ENCODE peak calls at places on chromosomes 4 and X, in four cellular contexts. L is HTR-8/SVneo, D is coronary artery, Z is Calu3. C is an unnamed sample.

GRCh38 chr4:128311659-128312392 is 24.2 kb upstream of the PGRMC2 start:
- DNase-seq in L (no peak), D (no peak), Z (peak), C (no peak)

GRCh38 chr4:54587107-54587506 is 70.7 kb upstream of the KIT start:
- DNase-seq in L (no peak), D (no peak), Z (no peak), C (no peak)

GRCh38 chr4:15963568-15963967 is 593 bp upstream of the FGFBP2 start:
- DNase-seq in L (no peak), D (no peak), Z (no peak), C (no peak)

GRCh38 chrX:56978172-56978571 is 17.2 kb downstream of the SPIN3 start:
- DNase-seq in L (peak), D (no peak), Z (peak), C (no peak)

GRCh38 chr4:114927881-114928280 is 185.5 kb downstream of the NDST4 start:
- DNase-seq in L (no peak), D (no peak), Z (no peak), C (no peak)

GRCh38 chr4:156790866-156791265 is 180.7 kb downstream of the PDGFC start:
- DNase-seq in L (peak), D (no peak), Z (no peak), C (peak)

GRCh38 chr4:173536808-173537429 is 6.9 kb upstream of the HAND2 start:
- DNase-seq in L (no peak), D (no peak), Z (no peak), C (no peak)

GRCh38 chrX:130083656-130084382 is 26.5 kb downstream of the ELF4 start:
- DNase-seq in L (no peak), D (no peak), Z (no peak), C (no peak)

GRCh38 chr4:41268721-41269517 is 12.2 kb downstream of the UCHL1 start:
- DNase-seq in L (no peak), D (no peak), Z (no peak), C (no peak)

GRCh38 chr4:152577708-152578421 is 42.0 kb upstream of the FBXW7 start:
- DNase-seq in L (no peak), D (no peak), Z (no peak), C (no peak)

GRCh38 chrX:109710181-109710580 is 22.9 kb downstream of the ACSL4 start:
- DNase-seq in L (no peak), D (no peak), Z (no peak), C (no peak)

GRCh38 chr4:126268106-126268505 is 953.4 kb downstream of the FAT4 start:
- DNase-seq in L (no peak), D (no peak), Z (no peak), C (no peak)

GRCh38 chrX:113586281-113586898 is 745.8 kb upstream of the AMOT start:
- DNase-seq in L (no peak), D (no peak), Z (no peak), C (no peak)

GRCh38 chr4:77044458-77045124 is 31.2 kb downstream of the CCNI start:
- DNase-seq in L (no peak), D (no peak), Z (no peak), C (no peak)

GRCh38 chr4:57136281-57136680 is 26.1 kb upstream of the IGFBP7 start:
- DNase-seq in L (no peak), D (no peak), Z (no peak), C (no peak)

GRCh38 chr4:82084747-82085146 is 289.0 kb downstream of the HNRNPD start:
- DNase-seq in L (no peak), D (no peak), Z (no peak), C (no peak)

GRCh38 chrX:1391370-1391706 is 575 bp downstream of the SLC25A6 start:
- DNase-seq in L (peak), D (no peak), Z (peak), C (no peak)

GRCh38 chr4:80489798-80490197 is 154.3 kb downstream of the CFAP299 start:
- DNase-seq in L (no peak), D (no peak), Z (no peak), C (no peak)

GRCh38 chr4:12978310-12978709 is 505.8 kb downstream of the RAB28 start:
- DNase-seq in L (no peak), D (no peak), Z (no peak), C (no peak)

GRCh38 chr4:102761478-102761790 is 666 bp upstream of the MANBA start:
- DNase-seq in L (no peak), D (no peak), Z (no peak), C (no peak)

GRCh38 chr4:8775121-8775520 is 96.5 kb downstream of the HMX1 start:
- DNase-seq in L (no peak), D (no peak), Z (no peak), C (no peak)

GRCh38 chrX:134734343-134735001 is 76.2 kb upstream of the PLAC1 start:
- DNase-seq in L (peak), D (no peak), Z (no peak), C (peak)

GRCh38 chr4:84499065-84499982 is at the start of gene NKX6-1:
- DNase-seq in L (peak), D (no peak), Z (peak), C (peak)

GRCh38 chr4:145531193-145531592 is 49.5 kb downstream of the SMAD1 start:
- DNase-seq in L (no peak), D (no peak), Z (no peak), C (no peak)

GRCh38 chrX:153319295-153319694 is 2.3 kb downstream of the PNMA6F start:
- DNase-seq in L (no peak), D (peak), Z (no peak), C (no peak)

GRCh38 chr4:95410387-95411005 is 138.3 kb downstream of the UNC5C start:
- DNase-seq in L (no peak), D (no peak), Z (no peak), C (no peak)

GRCh38 chr4:75598390-75598789 is 31.9 kb downstream of the CDKL2 start:
- DNase-seq in L (peak), D (no peak), Z (no peak), C (peak)

GRCh38 chr4:125676583-125676982 is 361.8 kb downstream of the FAT4 start:
- DNase-seq in L (no peak), D (peak), Z (no peak), C (no peak)

GRCh38 chrX:144259054-144259453 is 375.2 kb downstream of the UBE2NL start:
- DNase-seq in L (no peak), D (no peak), Z (no peak), C (no peak)

GRCh38 chr4:147683172-147683571 is 791 bp downstream of the PRMT9 start:
- DNase-seq in L (no peak), D (peak), Z (no peak), C (peak)

GRCh38 chr4:71553605-71554004 is 214.8 kb downstream of the SLC4A4 start:
- DNase-seq in L (no peak), D (no peak), Z (peak), C (peak)

GRCh38 chr4:185839770-185840169 is 27.8 kb upstream of the SORBS2 start:
- DNase-seq in L (no peak), D (no peak), Z (no peak), C (no peak)

GRCh38 chr4:76256032-76256431 is 4.5 kb downstream of the FAM47E start:
- DNase-seq in L (no peak), D (no peak), Z (no peak), C (no peak)

GRCh38 chr4:73259552-73260140 is 1.0 kb upstream of the ANKRD17 start:
- DNase-seq in L (no peak), D (no peak), Z (no peak), C (no peak)

GRCh38 chrX:9899640-9900075 is 67.5 kb upstream of the CLDN34 start:
- DNase-seq in L (no peak), D (no peak), Z (no peak), C (peak)

GRCh38 chr4:26937136-26937535 is 76.5 kb downstream of the STIM2 start:
- DNase-seq in L (no peak), D (no peak), Z (no peak), C (no peak)

GRCh38 chr4:68489338-68489737 is 42.1 kb downstream of the TMPRSS11E start:
- DNase-seq in L (no peak), D (no peak), Z (no peak), C (no peak)

GRCh38 chr4:116520886-116521285 is 564.5 kb downstream of the TRAM1L1 start:
- DNase-seq in L (no peak), D (no peak), Z (no peak), C (no peak)

GRCh38 chr4:43458293-43458692 is 565.8 kb downstream of the GRXCR1 start:
- DNase-seq in L (no peak), D (no peak), Z (no peak), C (no peak)